ENCODE peak calls at places on chromosomes 11 and 22, in five cellular contexts. U is H1, P is sigmoid colon, G is transverse colon, T is GM12892. K is an unnamed sample.
A peak's percentile ranks its signal among the peaks of the same experiment; 100 is the strongest.

GRCh38 chr11:59611570-59612565 is 3.7 kb downstream of the OSBP start:
- DNase-seq in T (no peak), G (peak; percentile 64), U (no peak), P (no peak), K (no peak)

GRCh38 chr11:78228467-78228866 is 39.7 kb downstream of the USP35 start:
- DNase-seq in G (peak; percentile 22), U (no peak), P (no peak), T (peak; percentile 52), K (peak; percentile 49)

GRCh38 chr11:9574556-9574805 is 1.0 kb downstream of the WEE1 start:
- DNase-seq in G (peak; percentile 35), T (no peak), U (no peak), P (no peak), K (no peak)

GRCh38 chr22:44305888-44306287 is 6.9 kb downstream of the SHISAL1 start:
- DNase-seq in G (peak; percentile 52), P (peak; percentile 90), U (no peak), T (no peak), K (no peak)

GRCh38 chr11:128042290-128042751 is 545.0 kb downstream of the ETS1 start:
- DNase-seq in T (no peak), U (no peak), P (no peak), G (no peak), K (no peak)

GRCh38 chr11:60840711-60841430 is 1.0 kb upstream of the CCDC86 start:
- DNase-seq in P (peak; percentile 76), T (no peak), U (no peak), G (peak; percentile 33), K (no peak)

GRCh38 chr11:117669062-117669461 is 128.0 kb downstream of the DSCAML1 start:
- DNase-seq in P (no peak), T (no peak), U (no peak), G (no peak), K (no peak)

GRCh38 chr22:23181763-23182288 is 1.5 kb downstream of the BCR start:
- DNase-seq in P (no peak), U (no peak), T (no peak), G (no peak), K (no peak)

GRCh38 chr11:32297629-32298028 is 137.7 kb downstream of the WT1 start:
- DNase-seq in G (no peak), U (no peak), T (no peak), P (no peak), K (no peak)

GRCh38 chr11:9265211-9266131 is at the start of gene DENND5A:
- DNase-seq in G (peak; percentile 77), T (peak; percentile 88), U (peak; percentile 61), P (peak; percentile 94), K (peak; percentile 89)

GRCh38 chr22:48241658-48242057 is 1479.2 kb downstream of the TBC1D22A start:
- DNase-seq in G (no peak), P (no peak), U (no peak), T (no peak), K (no peak)

GRCh38 chr11:45107051-45107450 is 39.4 kb upstream of the PRDM11 start:
- DNase-seq in U (no peak), P (peak; percentile 40), T (no peak), G (no peak), K (no peak)

GRCh38 chr22:31556627-31557203 is 60.4 kb downstream of the SFI1 start:
- DNase-seq in P (no peak), U (no peak), T (no peak), G (no peak), K (no peak)

GRCh38 chr22:48891688-48892380 is 935.8 kb downstream of the BRD1 start:
- DNase-seq in P (no peak), T (no peak), U (no peak), G (no peak), K (no peak)

GRCh38 chr11:109963101-109963500 is 130.1 kb upstream of the ZC3H12C start:
- DNase-seq in T (no peak), G (no peak), U (no peak), P (no peak), K (no peak)

GRCh38 chr11:75762885-75763284 is 5.7 kb upstream of the DGAT2 start:
- DNase-seq in U (no peak), T (no peak), G (no peak), P (no peak), K (no peak)

GRCh38 chr11:99925968-99926367 is 761.1 kb upstream of the ARHGAP42 start:
- DNase-seq in U (peak; percentile 1), T (no peak), G (no peak), P (no peak), K (no peak)

GRCh38 chr22:30423296-30423958 is 2.1 kb upstream of the MTFP1 start:
- DNase-seq in G (peak; percentile 56), P (peak; percentile 83), T (peak; percentile 47), U (no peak), K (no peak)

GRCh38 chr11:103842795-103843194 is 193.6 kb upstream of the DDI1 start:
- DNase-seq in P (no peak), G (no peak), U (no peak), T (no peak), K (no peak)

GRCh38 chr22:32852346-32853251 is 51.1 kb downstream of the TIMP3 start:
- DNase-seq in G (no peak), P (peak; percentile 86), U (no peak), T (no peak), K (no peak)

GRCh38 chr22:49810363-49811013 is 17.2 kb downstream of the BRD1 start:
- DNase-seq in T (no peak), P (peak; percentile 21), U (no peak), G (no peak), K (no peak)

GRCh38 chr11:35525501-35526175 is at the start of gene PAMR1:
- DNase-seq in T (peak; percentile 18), G (peak; percentile 29), U (peak; percentile 54), P (peak; percentile 89), K (peak; percentile 21)

GRCh38 chr22:39134366-39135091 is 18.0 kb downstream of the CBX7 start:
- DNase-seq in T (no peak), P (peak; percentile 39), U (no peak), G (no peak), K (no peak)

GRCh38 chr22:29695129-29695926 is 24.5 kb upstream of the CABP7 start:
- DNase-seq in P (no peak), T (no peak), G (no peak), U (no peak), K (no peak)

GRCh38 chr11:28366549-28367341 is 258.6 kb downstream of the METTL15 start:
- DNase-seq in P (no peak), U (no peak), T (no peak), G (no peak), K (no peak)

GRCh38 chr11:94770563-94771120 is 2.5 kb downstream of the AMOTL1 start:
- DNase-seq in G (no peak), T (no peak), P (no peak), U (no peak), K (no peak)

GRCh38 chr11:94769897-94770296 is 1.7 kb downstream of the AMOTL1 start:
- DNase-seq in P (no peak), U (no peak), T (no peak), G (no peak), K (no peak)

GRCh38 chr11:94767292-94767690 is 865 bp upstream of the AMOTL1 start:
- DNase-seq in P (no peak), U (no peak), T (no peak), G (no peak), K (no peak)

GRCh38 chr11:94767701-94768601 is at the start of gene AMOTL1:
- DNase-seq in T (no peak), U (peak; percentile 61), G (peak; percentile 75), P (peak; percentile 96), K (peak; percentile 39)

GRCh38 chr11:94768602-94769511 is 701 bp downstream of the AMOTL1 start:
- DNase-seq in P (peak; percentile 73), T (no peak), U (no peak), G (peak; percentile 15), K (peak; percentile 18)
- TF ChIP-seq POLR2A in P (peak; percentile 30), T (no peak), U (no peak), G (no peak), K (no peak)

GRCh38 chr11:65128182-65129145 is 5.9 kb downstream of the SYVN1 start:
- DNase-seq in T (no peak), U (no peak), G (no peak), P (peak; percentile 60), K (no peak)
- TF ChIP-seq POLR2AphosphoS5 in T (peak; percentile 4), U (no peak), G (no peak), P (no peak), K (peak; percentile 36)

GRCh38 chr11:119095066-119095880 is 6.4 kb downstream of the DPAGT1 start:
- DNase-seq in T (peak; percentile 97), U (peak; percentile 99), P (peak; percentile 100), G (peak; percentile 99), K (peak; percentile 92)
- TF ChIP-seq POLR2A in T (peak; percentile 100), U (peak; percentile 100), P (peak; percentile 94), G (peak; percentile 99), K (peak; percentile 100)

GRCh38 chr11:12287374-12288211 is 89.8 kb upstream of the PARVA start:
- DNase-seq in U (peak; percentile 57), G (peak; percentile 48), T (no peak), P (peak; percentile 93), K (no peak)
- TF ChIP-seq POLR2AphosphoS5 in U (no peak), G (no peak), T (no peak), P (peak; percentile 48), K (no peak)

GRCh38 chr11:10744206-10744605 is 6.8 kb upstream of the CTR9 start:
- DNase-seq in G (no peak), P (no peak), U (no peak), T (no peak), K (no peak)
- TF ChIP-seq POLR2A in G (no peak), P (no peak), U (no peak), T (no peak), K (no peak)

GRCh38 chr22:43296279-43296902 is 46.8 kb downstream of the SCUBE1 start:
- DNase-seq in G (no peak), P (no peak), T (no peak), U (no peak), K (no peak)
- TF ChIP-seq POLR2AphosphoS5 in G (no peak), P (no peak), T (no peak), U (no peak), K (no peak)

GRCh38 chr11:111926505-111927391 is 8.0 kb downstream of the C11orf52 start:
- DNase-seq in T (peak; percentile 90), P (peak; percentile 98), G (peak; percentile 97), U (peak; percentile 94), K (peak; percentile 93)
- TF ChIP-seq POLR2A in T (peak; percentile 72), P (peak; percentile 76), G (peak; percentile 56), U (peak; percentile 82), K (no peak)

GRCh38 chr11:66692446-66692845 is 14.8 kb upstream of the RBM4B start:
- DNase-seq in G (no peak), P (no peak), U (no peak), T (no peak), K (no peak)
- TF ChIP-seq POLR2AphosphoS5 in G (no peak), P (no peak), U (no peak), T (no peak), K (no peak)

GRCh38 chr11:119161871-119162270 is 6.7 kb upstream of the NLRX1 start:
- DNase-seq in P (no peak), G (no peak), T (no peak), U (no peak), K (no peak)

GRCh38 chr11:119158467-119158866 is 9.6 kb downstream of the ABCG4 start:
- DNase-seq in P (no peak), U (no peak), T (no peak), G (no peak), K (no peak)

GRCh38 chr11:119156496-119156895 is 7.6 kb downstream of the ABCG4 start:
- DNase-seq in U (no peak), T (no peak), P (no peak), G (no peak), K (no peak)

GRCh38 chr11:119157088-119157487 is 8.2 kb downstream of the ABCG4 start:
- DNase-seq in P (no peak), T (no peak), G (no peak), U (no peak), K (no peak)

GRCh38 chr11:119160151-119160550 is 8.4 kb upstream of the NLRX1 start:
- DNase-seq in P (no peak), T (no peak), G (no peak), U (no peak), K (no peak)
- TF ChIP-seq POLR2A in P (no peak), T (no peak), G (no peak), U (no peak), K (no peak)